ENCODE peak calls at places on chromosomes 2 and 18, in four cellular contexts. F, C, G and S are unnamed samples.

GRCh38 chr18:44725300-44726096 is 44.8 kb downstream of the SETBP1 start:
- DNase-seq in F (no peak), C (peak), G (no peak), S (no peak)

GRCh38 chr2:118046628-118047210 is 32.8 kb upstream of the CCDC93 start:
- DNase-seq in F (peak), C (peak), G (no peak), S (peak)

GRCh38 chr2:119369845-119370244 is 3.1 kb downstream of the DBI start:
- DNase-seq in F (no peak), C (no peak), G (no peak), S (no peak)

GRCh38 chr18:3605562-3606443 is 155.8 kb downstream of the TGIF1 start:
- DNase-seq in F (no peak), C (peak), G (no peak), S (no peak)

GRCh38 chr2:204945376-204945775 is 400.1 kb downstream of the PARD3B start:
- DNase-seq in F (no peak), C (no peak), G (no peak), S (no peak)

GRCh38 chr2:3324036-3324386 is 53.6 kb downstream of the EIPR1 start:
- DNase-seq in F (no peak), C (no peak), G (no peak), S (no peak)

GRCh38 chr2:143513081-143513480 is 383.9 kb downstream of the ARHGAP15 start:
- DNase-seq in F (peak), C (peak), G (peak), S (peak)

GRCh38 chr2:170485254-170485653 is 229.9 kb upstream of the SP5 start:
- DNase-seq in F (no peak), C (no peak), G (no peak), S (peak)

GRCh38 chr2:217398860-217399259 is 539.0 kb upstream of the TNP1 start:
- DNase-seq in F (no peak), C (no peak), G (no peak), S (no peak)

GRCh38 chr2:25566694-25567093 is 106.7 kb downstream of the DTNB start:
- DNase-seq in F (no peak), C (no peak), G (no peak), S (no peak)

GRCh38 chr2:75710220-75710576 is 517 bp downstream of the GCFC2 start:
- DNase-seq in F (no peak), C (no peak), G (no peak), S (no peak)

DNA sequence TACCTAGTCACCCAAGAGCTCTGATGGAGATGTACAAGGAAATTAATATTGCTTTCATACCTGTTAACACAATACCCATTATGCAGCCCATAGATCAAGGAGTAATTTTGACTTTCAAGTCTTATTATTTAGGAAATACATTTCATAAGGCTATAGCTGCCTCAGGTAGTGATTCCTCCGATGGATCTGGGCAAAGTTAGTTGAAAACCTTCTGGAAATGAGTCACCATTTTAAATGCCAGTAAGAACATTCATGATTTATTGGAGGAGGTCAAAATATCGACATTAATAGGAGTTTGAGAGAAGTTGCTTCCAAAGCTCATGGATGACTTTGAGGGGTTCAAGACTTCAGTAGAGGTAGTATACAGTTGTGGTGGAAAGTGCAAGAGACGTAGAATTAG is 931.4 kb upstream of the ACVR2A start:
- DNase-seq in F (no peak), C (no peak), G (no peak), S (no peak)
- TF ChIP-seq TCF7L2 in F (no peak), C (no peak), G (no peak), S (no peak)

DNA sequence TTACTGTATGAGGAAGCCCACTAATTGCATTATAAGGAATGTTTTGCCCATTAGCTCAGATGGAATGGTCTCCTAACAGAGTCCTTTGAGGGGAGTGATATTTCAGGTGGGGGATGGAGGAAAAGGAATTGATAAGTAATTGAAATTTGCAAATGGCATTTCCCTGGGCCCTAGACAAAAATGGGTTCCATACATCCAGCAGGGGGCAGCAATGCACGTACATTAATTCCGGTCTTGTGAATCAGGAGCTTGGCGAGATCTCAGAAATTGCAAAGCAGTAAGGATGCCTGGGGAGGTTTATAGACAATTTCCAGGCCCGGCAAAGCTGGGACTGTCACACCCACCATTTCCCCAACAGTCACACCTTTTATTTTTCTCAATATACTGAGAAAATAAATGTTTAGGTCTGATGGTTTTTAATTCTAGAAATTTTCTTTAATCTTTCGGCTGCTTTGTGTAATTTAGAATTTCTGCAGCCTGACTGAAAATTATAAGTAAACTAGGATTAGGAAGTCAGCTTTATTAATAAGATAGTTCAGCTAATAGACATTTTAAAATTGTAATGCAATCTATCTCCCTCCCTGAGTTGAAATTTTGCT is 122.8 kb downstream of the LYPD1 start:
- DNase-seq in F (peak), C (peak), G (peak), S (peak)
- TF ChIP-seq TCF7L2 in F (no peak), C (no peak), G (no peak), S (no peak)

GRCh38 chr2:88885679-88886402 is 194.4 kb downstream of the RPIA start:
- DNase-seq in F (no peak), C (no peak), G (no peak), S (no peak)

GRCh38 chr2:88880441-88880953 is 189.0 kb downstream of the RPIA start:
- DNase-seq in F (peak), C (peak), G (peak), S (peak)

GRCh38 chr2:88885275-88885674 is 193.8 kb downstream of the RPIA start:
- DNase-seq in F (no peak), C (no peak), G (no peak), S (no peak)
- TF ChIP-seq TCF7L2 in F (no peak), C (no peak), G (no peak), S (no peak)

GRCh38 chr2:122734756-122735155 is 979.3 kb downstream of the TSN start:
- DNase-seq in F (no peak), C (no peak), G (no peak), S (no peak)
- TF ChIP-seq TCF7L2 in F (no peak), C (no peak), G (no peak), S (no peak)

GRCh38 chr18:29811519-29811918 is 1231.0 kb downstream of the DSC3 start:
- DNase-seq in F (no peak), C (no peak), G (no peak), S (no peak)
- TF ChIP-seq TCF7L2 in F (no peak), C (no peak), G (no peak), S (no peak)